ENCODE peak calls at places on chromosomes 4 and X, in seven cellular contexts. C, G, S, R, K, D and B are unnamed samples.

GRCh38 chr4:3332498-3332897 is 39.7 kb downstream of the RGS12 start:
- DNase-seq in C (no peak), G (no peak), S (no peak), R (no peak), K (no peak), D (no peak), B (no peak)

GRCh38 chr4:76215120-76215519 is 1.5 kb upstream of the SCARB2 start:
- DNase-seq in C (no peak), G (no peak), S (no peak), R (no peak), K (no peak), D (no peak), B (no peak)

GRCh38 chr4:41569957-41570356 is 32.0 kb downstream of the LIMCH1 start:
- DNase-seq in C (no peak), G (no peak), S (no peak), R (no peak), K (no peak), D (no peak), B (no peak)

GRCh38 chr4:189502841-189503240 is 437.8 kb upstream of the FRG1 start:
- DNase-seq in C (no peak), G (no peak), S (no peak), R (no peak), K (no peak), D (no peak), B (no peak)

GRCh38 chr4:120071192-120071795 is 4.6 kb upstream of the MAD2L1 start:
- DNase-seq in C (no peak), G (peak; percentile 11), S (no peak), R (peak; percentile 34), K (peak; percentile 24), D (peak; percentile 43), B (peak; percentile 80)

GRCh38 chr4:119744580-119744979 is 116.0 kb upstream of the PDE5A start:
- DNase-seq in C (no peak), G (no peak), S (no peak), R (no peak), K (no peak), D (no peak), B (no peak)

GRCh38 chr4:3721627-3722026 is 44.6 kb upstream of the ADRA2C start:
- DNase-seq in C (no peak), G (no peak), S (no peak), R (no peak), K (no peak), D (no peak), B (no peak)

GRCh38 chr4:74262522-74262921 is 45.7 kb upstream of the EPGN start:
- DNase-seq in C (no peak), G (no peak), S (no peak), R (no peak), K (peak; percentile 6), D (no peak), B (no peak)

GRCh38 chr4:85028910-85029309 is 62.4 kb upstream of the WDFY3 start:
- DNase-seq in C (no peak), G (no peak), S (no peak), R (no peak), K (no peak), D (no peak), B (peak; percentile 22)

GRCh38 chr4:171928336-171928735 is 115.1 kb downstream of the GALNTL6 start:
- DNase-seq in C (no peak), G (no peak), S (no peak), R (no peak), K (no peak), D (no peak), B (no peak)

GRCh38 chrX:63747331-63747730 is 37.7 kb downstream of the ARHGEF9 start:
- DNase-seq in C (no peak), G (no peak), S (no peak), R (no peak), K (no peak), D (no peak), B (peak; percentile 68)

GRCh38 chr4:5782829-5783476 is 72.0 kb downstream of the EVC start:
- DNase-seq in C (no peak), G (no peak), S (no peak), R (no peak), K (no peak), D (no peak), B (no peak)

GRCh38 chrX:106959897-106960296 is 39.7 kb downstream of the CLDN2 start:
- DNase-seq in C (no peak), G (peak; percentile 39), S (no peak), R (no peak), K (no peak), D (peak; percentile 59), B (peak; percentile 33)

GRCh38 chr4:81601270-81601694 is 129.6 kb upstream of the RASGEF1B start:
- DNase-seq in C (no peak), G (no peak), S (no peak), R (no peak), K (no peak), D (no peak), B (no peak)

GRCh38 chr4:143294310-143294709 is 42.4 kb upstream of the GAB1 start:
- DNase-seq in C (no peak), G (no peak), S (no peak), R (no peak), K (peak; percentile 67), D (no peak), B (peak; percentile 11)

GRCh38 chrX:56563231-56564116 is at the start of gene UBQLN2:
- DNase-seq in C (no peak), G (no peak), S (no peak), R (peak; percentile 69), K (peak; percentile 77), D (peak; percentile 30), B (peak; percentile 70)

GRCh38 chrX:116198810-116199209 is 28.3 kb downstream of the AGTR2 start:
- DNase-seq in C (no peak), G (no peak), S (no peak), R (no peak), K (no peak), D (peak; percentile 0), B (no peak)

GRCh38 chr4:26015133-26015651 is 101.2 kb downstream of the SMIM20 start:
- DNase-seq in C (no peak), G (no peak), S (no peak), R (no peak), K (no peak), D (no peak), B (peak; percentile 97)

GRCh38 chr4:55754754-55755350 is 64.7 kb upstream of the EXOC1L start:
- DNase-seq in C (no peak), G (no peak), S (no peak), R (no peak), K (no peak), D (no peak), B (peak; percentile 58)

GRCh38 chr4:37567781-37568180 is 118.4 kb downstream of the RELL1 start:
- DNase-seq in C (no peak), G (no peak), S (no peak), R (no peak), K (no peak), D (no peak), B (peak; percentile 13)

GRCh38 chr4:38678078-38678477 is 14.1 kb downstream of the KLF3 start:
- DNase-seq in C (no peak), G (no peak), S (no peak), R (no peak), K (no peak), D (no peak), B (peak; percentile 100)

GRCh38 chr4:16079046-16079445 is 4.8 kb downstream of the PROM1 start:
- DNase-seq in C (no peak), G (no peak), S (peak; percentile 19), R (no peak), K (no peak), D (no peak), B (peak; percentile 7)

GRCh38 chr4:147582386-147583077 is 34.7 kb upstream of the TMEM184C start:
- DNase-seq in C (no peak), G (no peak), S (no peak), R (no peak), K (no peak), D (no peak), B (peak; percentile 87)
- TF ChIP-seq USF2 in C (no peak), G (no peak), S (no peak), R (no peak), K (no peak), D (no peak), B (no peak)

DNA sequence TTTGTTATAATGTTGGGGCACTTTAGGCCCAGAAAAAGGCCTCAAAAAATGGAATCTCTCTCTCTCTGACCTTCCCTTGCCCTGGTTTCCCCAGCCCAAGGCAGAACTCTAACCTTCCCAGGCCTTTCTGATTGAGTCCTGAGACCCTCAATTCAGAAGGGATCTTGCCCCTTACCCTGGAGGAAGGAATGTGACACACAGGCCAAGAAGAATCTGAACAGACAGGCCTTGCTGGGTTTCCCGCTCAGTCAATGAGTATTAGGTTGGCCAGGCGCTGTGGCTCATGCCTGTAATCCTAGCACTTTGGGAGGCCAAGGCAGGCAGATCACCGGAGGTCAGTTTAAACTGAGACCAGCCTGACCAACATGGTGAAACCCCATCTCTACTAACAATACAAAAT is 27.6 kb downstream of the ELOVL6 start:
- DNase-seq in C (no peak), G (no peak), S (no peak), R (no peak), K (no peak), D (no peak), B (no peak)
- TF ChIP-seq RAD21 in C (peak; percentile 24), G (no peak), S (no peak), R (no peak), K (no peak), D (no peak), B (no peak)

DNA sequence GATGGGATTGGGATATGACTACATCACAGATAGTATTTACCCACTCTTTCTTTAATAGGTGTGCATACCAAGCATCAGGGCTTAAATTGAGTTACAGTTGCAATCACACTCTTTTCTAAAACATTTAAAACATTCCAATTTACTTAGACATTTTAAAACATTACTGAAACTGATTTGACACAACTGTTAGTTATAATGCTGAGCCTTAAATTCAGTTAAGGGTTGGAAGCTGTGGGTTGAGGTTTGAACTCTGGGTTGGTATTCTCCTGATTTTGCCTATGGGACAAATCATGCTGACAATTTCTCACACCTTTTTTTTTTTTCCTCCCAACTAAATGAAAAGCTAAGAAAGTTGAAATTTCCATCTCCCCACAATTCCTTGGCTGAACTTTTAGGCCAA is 16.3 kb downstream of the SLIT2 start:
- DNase-seq in C (no peak), G (no peak), S (no peak), R (no peak), K (no peak), D (no peak), B (no peak)
- TF ChIP-seq USF2 in C (no peak), G (no peak), S (no peak), R (no peak), K (no peak), D (no peak), B (no peak)

GRCh38 chrX:9876205-9876604 is 90.0 kb downstream of the SHROOM2 start:
- DNase-seq in C (no peak), G (no peak), S (no peak), R (no peak), K (no peak), D (no peak), B (no peak)
- TF ChIP-seq RAD21 in C (no peak), G (no peak), S (no peak), R (no peak), K (no peak), D (no peak), B (no peak)